ENCODE peak calls at places on chromosomes 11 and 22, in five cellular contexts. W is HL-60, B is PC-3, C is IMR-90, V is AG04450. I is an unnamed sample.

GRCh38 chr22:47282366-47282765 is 519.9 kb downstream of the TBC1D22A start:
- DNase-seq in V (no peak), W (no peak), C (no peak), B (no peak), I (no peak)

GRCh38 chr11:61526956-61527731 is 18.6 kb downstream of the LRRC10B start:
- DNase-seq in C (no peak), W (no peak), V (no peak), B (no peak), I (no peak)

GRCh38 chr11:46663277-46663940 is 37.0 kb downstream of the ARHGAP1 start:
- DNase-seq in V (no peak), W (no peak), B (peak), C (peak), I (no peak)

GRCh38 chr22:46800102-46800857 is 37.8 kb downstream of the TBC1D22A start:
- DNase-seq in W (no peak), B (no peak), C (no peak), V (no peak), I (no peak)

GRCh38 chr22:35824256-35824655 is 106.6 kb downstream of the APOL5 start:
- DNase-seq in B (no peak), V (no peak), W (no peak), C (no peak), I (no peak)

GRCh38 chr11:70661763-70662501 is 263.6 kb downstream of the CTTN start:
- DNase-seq in B (no peak), C (peak), V (no peak), W (no peak), I (no peak)

GRCh38 chr22:19735665-19736510 is 12.5 kb downstream of the GP1BB start:
- DNase-seq in W (no peak), C (no peak), V (no peak), B (no peak), I (no peak)

GRCh38 chr11:27216268-27217149 is 146.5 kb downstream of the CCDC34 start:
- DNase-seq in W (no peak), V (no peak), B (no peak), C (peak), I (peak)

GRCh38 chr11:126997196-126997595 is 3.4 kb downstream of the KIRREL3 start:
- DNase-seq in W (no peak), V (no peak), B (no peak), C (peak), I (no peak)

GRCh38 chr22:42581762-42582716 is 28.3 kb downstream of the SERHL2 start:
- DNase-seq in V (no peak), C (peak), B (peak), W (peak), I (peak)

GRCh38 chr11:107787733-107788132 is 70.9 kb downstream of the SLC35F2 start:
- DNase-seq in B (no peak), W (no peak), V (no peak), C (no peak), I (no peak)

GRCh38 chr22:21054714-21055563 is 9.2 kb downstream of the LRRC74B start:
- DNase-seq in C (no peak), V (no peak), B (no peak), W (no peak), I (no peak)

GRCh38 chr11:126101241-126101929 is 38.7 kb upstream of the CDON start:
- DNase-seq in C (no peak), V (no peak), B (no peak), W (no peak), I (no peak)

GRCh38 chr22:38981005-38981658 is 1.0 kb upstream of the APOBEC3B start:
- DNase-seq in V (no peak), B (peak), C (peak), W (no peak), I (peak)

GRCh38 chr22:38423512-38424503 is 31.2 kb downstream of the KCNJ4 start:
- DNase-seq in B (no peak), V (no peak), W (peak), C (no peak), I (no peak)

GRCh38 chr11:96311120-96311568 is 31.9 kb downstream of the MAML2 start:
- DNase-seq in W (no peak), V (no peak), C (peak), B (peak), I (no peak)

GRCh38 chr22:34001701-34002466 is 81.6 kb upstream of the LARGE1 start:
- DNase-seq in B (no peak), C (no peak), V (no peak), W (no peak), I (no peak)

GRCh38 chr11:108698844-108699642 is 34.2 kb downstream of the DDX10 start:
- DNase-seq in W (no peak), C (no peak), V (no peak), B (no peak), I (no peak)

GRCh38 chr11:67420147-67420645 is 4.7 kb downstream of the CARNS1 start:
- DNase-seq in B (no peak), V (no peak), W (no peak), C (no peak), I (no peak)

GRCh38 chr11:12201016-12201985 is 90.9 kb downstream of the MICAL2 start:
- DNase-seq in C (peak), W (no peak), B (no peak), V (no peak), I (peak)

GRCh38 chr22:37547249-37547741 is 13.0 kb upstream of the CDC42EP1 start:
- DNase-seq in B (no peak), V (no peak), C (no peak), W (no peak), I (no peak)

GRCh38 chr11:113014262-113014661 is 53.0 kb downstream of the NCAM1 start:
- DNase-seq in C (no peak), W (no peak), B (no peak), V (no peak), I (no peak)

GRCh38 chr11:68940651-68941323 is 37.1 kb downstream of the IGHMBP2 start:
- DNase-seq in B (no peak), W (no peak), C (no peak), V (no peak), I (no peak)

GRCh38 chr11:2762451-2762850 is 62.7 kb upstream of the KCNQ1OT1 start:
- DNase-seq in W (no peak), B (no peak), C (no peak), V (no peak), I (no peak)

GRCh38 chr22:46537946-46538815 is 761 bp upstream of the CELSR1 start:
- DNase-seq in C (peak), W (no peak), B (peak), V (no peak), I (no peak)

GRCh38 chr11:23570828-23571227 is 710.6 kb upstream of the CCDC179 start:
- DNase-seq in C (peak), V (no peak), B (peak), W (no peak), I (no peak)

GRCh38 chr11:107040447-107041444 is 22.5 kb upstream of the GUCY1A2 start:
- DNase-seq in C (peak), W (peak), B (peak), V (no peak), I (no peak)

GRCh38 chr11:27898166-27898565 is 197.9 kb upstream of the BDNF start:
- DNase-seq in W (no peak), V (no peak), B (peak), C (no peak), I (no peak)

GRCh38 chr22:38313384-38313955 is 3.8 kb downstream of the CSNK1E start:
- DNase-seq in B (peak), V (peak), W (no peak), C (peak), I (peak)

GRCh38 chr22:17674152-17674551 is 35.6 kb downstream of the BCL2L13 start:
- DNase-seq in V (no peak), W (no peak), C (no peak), B (no peak), I (no peak)
- H3K4me3 ChIP-seq in V (no peak), W (no peak), C (no peak), B (no peak), I (no peak)

GRCh38 chr11:117719480-117719879 is 77.5 kb downstream of the DSCAML1 start:
- DNase-seq in C (no peak), W (no peak), B (no peak), V (no peak), I (no peak)
- H3K4me3 ChIP-seq in C (no peak), W (no peak), B (no peak), V (no peak), I (no peak)

GRCh38 chr11:129373489-129373953 is 2.1 kb upstream of the BARX2 start:
- DNase-seq in C (no peak), W (no peak), B (no peak), V (no peak), I (no peak)

GRCh38 chr11:129374993-129375721 is 491 bp upstream of the BARX2 start:
- DNase-seq in V (no peak), B (peak), W (no peak), C (no peak), I (peak)

GRCh38 chr11:129375731-129376657 is at the start of gene BARX2:
- DNase-seq in C (peak), W (peak), B (peak), V (peak), I (peak)

GRCh38 chr11:129372609-129373488 is 2.8 kb upstream of the BARX2 start:
- DNase-seq in B (no peak), C (no peak), W (no peak), V (no peak), I (no peak)

GRCh38 chr11:129374081-129374992 is 1.3 kb upstream of the BARX2 start:
- DNase-seq in V (no peak), C (no peak), B (no peak), W (no peak), I (no peak)
- H3K4me3 ChIP-seq in V (no peak), C (peak), B (peak), W (no peak), I (no peak)

GRCh38 chr11:130448416-130449068 is at the start of gene ADAMTS15:
- DNase-seq in B (peak), V (no peak), C (peak), W (peak), I (peak)
- H3K4me3 ChIP-seq in B (peak), V (peak), C (peak), W (peak), I (peak)

GRCh38 chr11:122154227-122154626 is 38.2 kb upstream of the BLID start:
- DNase-seq in C (no peak), B (no peak), W (no peak), V (no peak), I (no peak)
- H3K4me3 ChIP-seq in C (no peak), B (peak), W (no peak), V (no peak), I (no peak)

GRCh38 chr22:16609548-16610261 is 17.1 kb upstream of the CCT8L2 start:
- DNase-seq in V (no peak), C (no peak), W (no peak), B (no peak), I (no peak)
- H3K4me3 ChIP-seq in V (no peak), C (no peak), W (no peak), B (no peak), I (peak)

I was measured in thyroid gland.